ENCODE peak calls at places on chromosomes 4 and X, in eight cellular contexts. T is adipocyte, A is ovary, Q is neuronal stem cell, Y is AG04449, Z is brain microvascular endothelial cell, G is choroid plexus epithelial cell, D is stomach. K is an unnamed sample.

GRCh38 chr4:86256086-86256485 is 103.8 kb downstream of the MAPK10 start:
- DNase-seq in T (no peak), A (no peak), Q (no peak), Y (no peak), Z (no peak), G (no peak), D (no peak), K (no peak)

GRCh38 chr4:163447481-163447880 is 26.1 kb downstream of the TKTL2 start:
- DNase-seq in T (no peak), A (no peak), Q (no peak), Y (no peak), Z (no peak), G (peak; percentile 30), D (no peak), K (no peak)

GRCh38 chr4:40672528-40673522 is 43.2 kb upstream of the RBM47 start:
- DNase-seq in T (peak; percentile 81), A (peak; percentile 13), Q (peak; percentile 79), Y (peak; percentile 95), Z (peak; percentile 94), G (peak; percentile 98), D (no peak), K (no peak)

GRCh38 chr4:184641022-184641421 is 8.2 kb downstream of the CASP3 start:
- DNase-seq in T (no peak), A (no peak), Q (no peak), Y (no peak), Z (no peak), G (no peak), D (no peak), K (no peak)

GRCh38 chr4:150972592-150972991 is 42.5 kb downstream of the LRBA start:
- DNase-seq in T (peak; percentile 6), A (no peak), Q (no peak), Y (no peak), Z (no peak), G (peak; percentile 59), D (no peak), K (no peak)

GRCh38 chrX:14673764-14674163 is 144.4 kb downstream of the GLRA2 start:
- DNase-seq in T (peak; percentile 82), A (no peak), Q (no peak), Y (peak; percentile 36), Z (peak; percentile 84), G (peak; percentile 94), D (no peak), K (no peak)

GRCh38 chr4:14744346-14744745 is 257.9 kb upstream of the CPEB2 start:
- DNase-seq in T (peak; percentile 0), A (no peak), Q (no peak), Y (no peak), Z (no peak), G (peak; percentile 66), D (no peak), K (no peak)

GRCh38 chr4:121863787-121864186 is 6.5 kb downstream of the BBS7 start:
- DNase-seq in T (no peak), A (no peak), Q (no peak), Y (no peak), Z (no peak), G (peak; percentile 34), D (no peak), K (no peak)

GRCh38 chrX:31136144-31136572 is 64.3 kb upstream of the FTHL17 start:
- DNase-seq in T (no peak), A (no peak), Q (no peak), Y (no peak), Z (no peak), G (no peak), D (no peak), K (no peak)

GRCh38 chr4:15410750-15411149 is 17.1 kb upstream of the C1QTNF7 start:
- DNase-seq in T (no peak), A (no peak), Q (no peak), Y (no peak), Z (no peak), G (peak; percentile 57), D (no peak), K (no peak)

GRCh38 chr4:47531241-47531953 is 46.3 kb downstream of the ATP10D start:
- DNase-seq in T (peak; percentile 59), A (no peak), Q (peak; percentile 21), Y (peak; percentile 73), Z (peak; percentile 95), G (peak; percentile 96), D (peak; percentile 29), K (peak; percentile 50)

GRCh38 chr4:13525606-13526281 is 18.6 kb downstream of the NKX3-2 start:
- DNase-seq in T (no peak), A (no peak), Q (no peak), Y (no peak), Z (no peak), G (no peak), D (no peak), K (no peak)

GRCh38 chr4:109012286-109012880 is 249.5 kb upstream of the ETNPPL start:
- DNase-seq in T (no peak), A (no peak), Q (no peak), Y (no peak), Z (no peak), G (no peak), D (no peak), K (no peak)

GRCh38 chr4:109009909-109010308 is 247.1 kb upstream of the ETNPPL start:
- DNase-seq in T (peak; percentile 77), A (no peak), Q (no peak), Y (peak; percentile 59), Z (peak; percentile 76), G (peak; percentile 87), D (no peak), K (no peak)

GRCh38 chr4:109011241-109012031 is 248.6 kb upstream of the ETNPPL start:
- DNase-seq in T (no peak), A (no peak), Q (no peak), Y (no peak), Z (no peak), G (no peak), D (no peak), K (no peak)

GRCh38 chr4:109007976-109008375 is 245.1 kb upstream of the ETNPPL start:
- DNase-seq in T (no peak), A (no peak), Q (no peak), Y (no peak), Z (no peak), G (no peak), D (no peak), K (no peak)

DNA sequence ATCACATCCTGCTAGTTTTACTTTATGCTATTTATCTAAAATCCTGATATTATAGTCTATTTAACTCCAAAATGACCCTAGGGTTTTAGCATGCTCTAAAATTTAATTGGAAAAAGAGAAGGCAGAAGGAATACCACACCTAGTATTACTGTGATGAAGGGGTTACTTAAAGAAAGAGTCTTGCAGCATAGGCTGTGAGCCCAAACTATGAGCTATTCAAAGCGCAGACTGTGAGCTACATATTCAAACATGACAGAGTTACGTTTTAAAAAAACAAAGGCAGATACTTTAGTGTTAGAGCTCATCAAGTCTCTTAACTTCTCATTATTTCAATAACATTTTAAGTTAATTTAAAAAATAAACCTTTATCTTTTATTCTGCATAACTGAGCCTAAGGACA is 247.7 kb upstream of the ETNPPL start:
- DNase-seq in T (no peak), A (no peak), Q (no peak), Y (no peak), Z (no peak), G (peak; percentile 63), D (no peak), K (no peak)
- H3K4me3 ChIP-seq in T (no peak overlapping the region), A (no peak overlapping the region), Q (no peak overlapping the region), Y (no peak overlapping the region), Z (no peak overlapping the region), G (no peak overlapping the region), D (no peak overlapping the region), K (no peak overlapping the region)

GRCh38 chrX:106802388-106803275 is at the start of gene TBC1D8B:
- DNase-seq in T (peak; percentile 91), A (peak; percentile 80), Q (peak; percentile 67), Y (peak; percentile 61), Z (peak; percentile 89), G (peak; percentile 93), D (peak; percentile 83), K (peak; percentile 62)
- H3K4me3 ChIP-seq in T (peak within 1 kb of the TSS; percentile 91), A (peak within 1 kb of the TSS; percentile 37), Q (peak within 1 kb of the TSS; percentile 51), Y (peak within 1 kb of the TSS; percentile 80), Z (peak within 1 kb of the TSS; percentile 82), G (peak within 1 kb of the TSS; percentile 75), D (peak within 1 kb of the TSS; percentile 58), K (peak within 1 kb of the TSS; percentile 63)

GRCh38 chr4:139887378-139887801 is 221.8 kb downstream of the MGST2 start:
- DNase-seq in T (peak; percentile 48), A (no peak), Q (no peak), Y (no peak), Z (no peak), G (peak; percentile 37), D (no peak), K (no peak)
- H3K4me3 ChIP-seq in T (peak overlapping the region; percentile 54), A (peak overlapping the region; percentile 28), Q (no peak overlapping the region), Y (no peak overlapping the region), Z (peak overlapping the region; percentile 36), G (no peak overlapping the region), D (peak overlapping the region; percentile 6), K (no peak overlapping the region)

GRCh38 chr4:169263791-169264392 is 6.9 kb downstream of the SH3RF1 start:
- DNase-seq in T (no peak), A (no peak), Q (no peak), Y (no peak), Z (no peak), G (no peak), D (peak; percentile 60), K (no peak)

GRCh38 chr4:169267070-169267469 is 3.7 kb downstream of the SH3RF1 start:
- DNase-seq in T (no peak), A (no peak), Q (no peak), Y (no peak), Z (no peak), G (no peak), D (no peak), K (no peak)

GRCh38 chr4:169266661-169267060 is 4.1 kb downstream of the SH3RF1 start:
- DNase-seq in T (peak; percentile 42), A (no peak), Q (no peak), Y (no peak), Z (no peak), G (no peak), D (no peak), K (no peak)

GRCh38 chr4:169268951-169269781 is 1.6 kb downstream of the SH3RF1 start:
- DNase-seq in T (peak; percentile 76), A (no peak), Q (no peak), Y (peak; percentile 76), Z (peak; percentile 86), G (peak; percentile 86), D (no peak), K (no peak)

DNA sequence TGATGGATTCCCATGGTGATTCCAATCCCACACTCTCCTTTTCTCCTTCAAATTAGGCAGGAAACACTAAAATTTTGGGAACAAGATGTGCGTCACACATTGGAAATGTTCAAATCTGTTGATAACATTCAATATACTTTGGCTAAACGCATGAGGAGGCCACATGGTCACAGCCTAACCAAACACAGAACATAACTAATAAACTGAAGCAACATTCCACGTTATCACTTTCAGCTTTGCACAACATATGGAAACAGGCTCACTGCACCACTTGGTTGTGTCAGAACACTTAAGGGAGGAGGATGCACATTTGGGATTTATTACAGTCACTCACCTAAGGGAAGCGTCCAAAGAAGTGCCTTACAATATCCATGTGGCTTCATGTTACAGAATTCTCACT is 4.7 kb downstream of the SH3RF1 start:
- DNase-seq in T (no peak), A (no peak), Q (no peak), Y (no peak), Z (no peak), G (no peak), D (no peak), K (no peak)
- H3K4me3 ChIP-seq in T (no peak overlapping the region), A (no peak overlapping the region), Q (no peak overlapping the region), Y (peak overlapping the region; percentile 15), Z (no peak overlapping the region), G (no peak overlapping the region), D (peak overlapping the region; percentile 63), K (no peak overlapping the region)

K was measured in breast epithelium.